ENCODE peak calls at places on chromosomes 5 and 9, in six cellular contexts. R is fibroblast of mammary gland, N is BE2C, P is OCI-M1, S is pancreas, O is NCI-H748 treated with DMSO at 0.1 percent for 48 hours. G is an unnamed sample.

GRCh38 chr9:21030389-21031035 is 928 bp downstream of the HACD4 start:
- DNase-seq in P (peak), R (peak), N (no peak), O (no peak), S (no peak), G (no peak)

GRCh38 chr5:152824316-152824715 is 419.2 kb upstream of the NMUR2 start:
- DNase-seq in R (no peak), N (no peak), S (no peak), O (no peak), P (no peak), G (no peak)

GRCh38 chr9:94482110-94482509 is 72.8 kb upstream of the PCAT7 start:
- DNase-seq in O (no peak), P (no peak), N (no peak), R (no peak), S (no peak), G (no peak)

GRCh38 chr9:3502560-3503398 is 23.0 kb downstream of the RFX3 start:
- DNase-seq in S (no peak), R (peak), P (peak), O (no peak), N (no peak), G (no peak)

GRCh38 chr5:61905635-61906034 is 400.4 kb upstream of the KIF2A start:
- DNase-seq in P (no peak), N (no peak), R (no peak), O (no peak), S (no peak), G (no peak)

GRCh38 chr9:127661342-127661741 is 45.4 kb upstream of the CFAP157 start:
- DNase-seq in S (no peak), P (no peak), N (peak), R (no peak), O (no peak), G (no peak)

GRCh38 chr9:38011991-38012390 is 57.0 kb downstream of the SHB start:
- DNase-seq in N (no peak), S (no peak), R (no peak), P (no peak), O (no peak), G (no peak)

GRCh38 chr5:80686757-80687156 is 32.0 kb upstream of the DHFR start:
- DNase-seq in P (peak), O (no peak), S (no peak), R (peak), N (no peak), G (no peak)

GRCh38 chr5:41270423-41271251 is 57.3 kb upstream of the C6 start:
- DNase-seq in R (peak), P (peak), S (peak), O (peak), N (peak), G (no peak)

GRCh38 chr5:143002459-143003327 is 232.5 kb downstream of the ARHGAP26 start:
- DNase-seq in N (no peak), P (peak), S (peak), R (peak), O (peak), G (no peak)

GRCh38 chr5:34538026-34538672 is 118.0 kb upstream of the RAI14 start:
- DNase-seq in O (no peak), S (peak), P (peak), N (no peak), R (peak), G (no peak)

GRCh38 chr5:6373081-6373846 is 5.1 kb downstream of the MED10 start:
- DNase-seq in R (no peak), N (no peak), O (no peak), P (no peak), S (no peak), G (peak)

GRCh38 chr5:143559586-143559985 is 156.1 kb upstream of the NR3C1 start:
- DNase-seq in P (no peak), O (no peak), S (no peak), R (no peak), N (no peak), G (no peak)

GRCh38 chr5:138053554-138053953 is 20.7 kb upstream of the FAM13B start:
- DNase-seq in P (no peak), O (no peak), N (no peak), R (no peak), S (no peak), G (no peak)

GRCh38 chr5:170625221-170626165 is 121.7 kb downstream of the KCNIP1 start:
- DNase-seq in P (no peak), R (no peak), O (no peak), N (no peak), S (no peak), G (peak)

G was measured in lower leg skin.